ENCODE peak calls at places on chromosomes 2 and 18, in five cellular contexts. One of them, this sample, is unnamed.

GRCh38 chr2:233041722-233042323 is 9.4 kb downstream of the NEU2 start:
- DNase-seq in stimulated activated CD4-positive, alpha-beta T cell treated with anti-CD3 and anti-CD28 coated beads, Interleukin-2, amount 100 ng/mL, for 48 hours: no peak
- DNase-seq in T-helper 1 cell: no peak
- DNase-seq in activated T-helper 1 cell treated with Interleukin-2 at 50 U/mL for 16 hours: no peak
- DNase-seq in naive B cell: no peak
- DNase-seq in this sample: no peak

GRCh38 chr2:224958466-224958857 is 83.8 kb downstream of the DOCK10 start:
- DNase-seq in naive B cell: no peak
- DNase-seq in stimulated activated CD4-positive, alpha-beta T cell treated with anti-CD3 and anti-CD28 coated beads, Interleukin-2, amount 100 ng/mL, for 48 hours: no peak
- DNase-seq in activated T-helper 1 cell treated with Interleukin-2 at 50 U/mL for 16 hours: no peak
- DNase-seq in T-helper 1 cell: no peak
- DNase-seq in this sample: no peak

GRCh38 chr2:104140361-104140760 is 713.6 kb upstream of the POU3F3 start:
- DNase-seq in naive B cell: no peak
- DNase-seq in activated T-helper 1 cell treated with Interleukin-2 at 50 U/mL for 16 hours: no peak
- DNase-seq in T-helper 1 cell: no peak
- DNase-seq in stimulated activated CD4-positive, alpha-beta T cell treated with anti-CD3 and anti-CD28 coated beads, Interleukin-2, amount 100 ng/mL, for 48 hours: no peak
- DNase-seq in this sample: no peak

GRCh38 chr18:12155996-12156395 is 62.4 kb downstream of the ANKRD62 start:
- DNase-seq in stimulated activated CD4-positive, alpha-beta T cell treated with anti-CD3 and anti-CD28 coated beads, Interleukin-2, amount 100 ng/mL, for 48 hours: no peak
- DNase-seq in activated T-helper 1 cell treated with Interleukin-2 at 50 U/mL for 16 hours: no peak
- DNase-seq in T-helper 1 cell: no peak
- DNase-seq in naive B cell: no peak
- DNase-seq in this sample: no peak

GRCh38 chr2:20542761-20543578 is 96.1 kb downstream of the RHOB start:
- DNase-seq in T-helper 1 cell: no peak
- DNase-seq in stimulated activated CD4-positive, alpha-beta T cell treated with anti-CD3 and anti-CD28 coated beads, Interleukin-2, amount 100 ng/mL, for 48 hours: no peak
- DNase-seq in activated T-helper 1 cell treated with Interleukin-2 at 50 U/mL for 16 hours: no peak
- DNase-seq in naive B cell: no peak
- DNase-seq in this sample: no peak

GRCh38 chr18:22385718-22386117 is 32.0 kb downstream of the CTAGE1 start:
- DNase-seq in stimulated activated CD4-positive, alpha-beta T cell treated with anti-CD3 and anti-CD28 coated beads, Interleukin-2, amount 100 ng/mL, for 48 hours: no peak
- DNase-seq in activated T-helper 1 cell treated with Interleukin-2 at 50 U/mL for 16 hours: no peak
- DNase-seq in naive B cell: no peak
- DNase-seq in T-helper 1 cell: no peak
- DNase-seq in this sample: no peak

GRCh38 chr2:23905155-23905554 is 21.8 kb downstream of the ATAD2B start:
- DNase-seq in stimulated activated CD4-positive, alpha-beta T cell treated with anti-CD3 and anti-CD28 coated beads, Interleukin-2, amount 100 ng/mL, for 48 hours: no peak
- DNase-seq in activated T-helper 1 cell treated with Interleukin-2 at 50 U/mL for 16 hours: no peak
- DNase-seq in naive B cell: no peak
- DNase-seq in T-helper 1 cell: no peak
- DNase-seq in this sample: no peak

GRCh38 chr2:219628986-219629901 is 1.8 kb downstream of the SLC4A3 start:
- DNase-seq in T-helper 1 cell: no peak
- DNase-seq in stimulated activated CD4-positive, alpha-beta T cell treated with anti-CD3 and anti-CD28 coated beads, Interleukin-2, amount 100 ng/mL, for 48 hours: no peak
- DNase-seq in activated T-helper 1 cell treated with Interleukin-2 at 50 U/mL for 16 hours: no peak
- DNase-seq in naive B cell: no peak
- DNase-seq in this sample: no peak

GRCh38 chr18:35533916-35534315 is 36.2 kb upstream of the INO80C start:
- DNase-seq in naive B cell: no peak
- DNase-seq in stimulated activated CD4-positive, alpha-beta T cell treated with anti-CD3 and anti-CD28 coated beads, Interleukin-2, amount 100 ng/mL, for 48 hours: no peak
- DNase-seq in T-helper 1 cell: no peak
- DNase-seq in activated T-helper 1 cell treated with Interleukin-2 at 50 U/mL for 16 hours: no peak
- DNase-seq in this sample: no peak